ENCODE peak calls at places on chromosomes 4 and X, in ten cellular contexts. K, B, P, Z, T, F, M, S, L and N are unnamed samples.

GRCh38 chr4:146255463-146255862 is 41.1 kb downstream of the REELD1 start:
- DNase-seq in F (peak), T (no peak), Z (no peak), P (no peak), B (no peak), L (no peak), S (no peak), M (no peak), K (no peak), N (no peak)

GRCh38 chr4:56434599-56435000 is 815 bp downstream of the PPAT start:
- DNase-seq in S (no peak), M (no peak), F (peak), L (no peak), T (no peak), B (no peak), P (no peak), Z (no peak), K (no peak), N (peak)

GRCh38 chr4:15654556-15655222 is 468 bp downstream of the FBXL5 start:
- DNase-seq in S (peak), T (peak), K (peak), L (peak), M (no peak), B (peak), F (peak), P (peak), Z (peak), N (no peak)

GRCh38 chr4:38455092-38455855 is 208.7 kb upstream of the KLF3 start:
- DNase-seq in B (no peak), K (no peak), Z (no peak), T (no peak), L (no peak), M (no peak), S (no peak), F (no peak), P (no peak), N (no peak)

GRCh38 chrX:42992199-42992943 is 214.4 kb upstream of the PPP1R2C start:
- DNase-seq in T (no peak), F (no peak), Z (no peak), S (no peak), L (no peak), M (no peak), K (peak), B (no peak), P (peak), N (peak)

GRCh38 chrX:51893931-51894696 is 691 bp downstream of the MAGED1 start:
- DNase-seq in M (no peak), F (peak), S (peak), T (peak), Z (no peak), P (peak), K (peak), B (no peak), L (peak), N (no peak)

GRCh38 chrX:78123190-78123589 is 16.3 kb downstream of the TAF9B start:
- DNase-seq in B (no peak), S (no peak), T (no peak), P (peak), M (no peak), Z (no peak), K (peak), F (no peak), L (no peak), N (peak)

GRCh38 chrX:4656419-4656818 is 943.0 kb upstream of the PRKX start:
- DNase-seq in T (peak), M (no peak), F (no peak), L (no peak), K (peak), P (peak), S (no peak), Z (no peak), B (no peak), N (peak)

GRCh38 chrX:19382500-19383145 is 38.9 kb downstream of the PDHA1 start:
- DNase-seq in F (peak), S (no peak), Z (peak), L (no peak), K (peak), B (no peak), P (peak), T (peak), M (no peak), N (peak)

GRCh38 chr4:113979973-113980615 is 647 bp upstream of the ARSJ start:
- DNase-seq in K (peak), T (no peak), P (peak), S (no peak), F (peak), M (no peak), B (no peak), Z (no peak), L (no peak), N (no peak)
- TF ChIP-seq CTCF in K (no peak), T (no peak), P (no peak), S (no peak), F (no peak), M (no peak), B (no peak), Z (no peak), L (no peak), N (no peak)

DNA sequence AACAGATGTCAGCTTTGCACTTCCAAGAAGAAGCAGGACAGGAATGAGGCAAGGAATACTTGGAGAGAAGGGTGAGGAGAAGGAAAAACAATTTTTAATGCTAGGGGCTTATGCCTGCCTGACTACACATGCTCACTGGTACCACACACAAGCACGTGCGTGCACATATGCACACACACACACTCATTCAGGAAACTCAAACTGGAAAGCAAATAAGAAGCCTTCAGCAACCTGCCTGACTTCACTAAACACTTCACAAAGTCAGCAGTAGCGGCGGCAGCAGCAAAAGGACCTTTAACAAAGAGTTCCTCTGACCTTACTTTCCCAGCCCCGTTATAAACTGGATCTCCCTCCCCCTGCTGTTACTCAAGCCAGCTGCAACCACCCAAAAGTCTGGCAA is 3.4 kb downstream of the ZDHHC9 start:
- DNase-seq in K (no peak), P (no peak), B (no peak), M (no peak), F (peak), S (no peak), T (no peak), L (no peak), Z (no peak), N (no peak)
- H3K4me3 ChIP-seq in K (no peak), P (no peak), B (no peak), M (no peak), F (peak), S (no peak), T (no peak), L (no peak), Z (peak), N (no peak)

DNA sequence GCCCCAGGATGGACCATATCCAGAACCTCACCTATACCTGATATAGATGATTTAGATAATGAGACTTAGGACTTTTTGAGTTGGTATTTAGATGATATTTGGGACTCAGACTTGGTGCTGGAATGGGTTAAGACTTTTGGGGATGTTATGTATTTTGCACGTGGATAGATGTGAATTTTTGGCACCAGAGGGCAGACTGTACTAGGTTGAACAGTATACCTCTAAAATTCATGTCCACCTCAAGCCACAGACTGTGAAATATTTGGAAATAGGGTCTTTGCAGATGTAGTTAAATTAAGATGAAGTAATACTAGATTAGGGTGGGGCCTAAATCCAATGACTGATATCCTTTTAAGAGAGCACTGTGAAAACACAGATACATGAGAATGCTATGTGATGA is 15.6 kb downstream of the RBM41 start:
- DNase-seq in B (no peak), K (peak), Z (no peak), L (no peak), P (peak), S (no peak), F (peak), M (no peak), T (no peak), N (peak)
- TF ChIP-seq CTCF in B (no peak), K (peak), Z (no peak), L (no peak), P (peak), S (no peak), F (no peak), M (no peak), T (no peak), N (peak)

GRCh38 chr4:2870098-2870497 is 26.5 kb downstream of the ADD1 start:
- DNase-seq in S (no peak), B (no peak), Z (no peak), T (no peak), M (no peak), P (no peak), K (no peak), F (no peak), L (no peak), N (no peak)

GRCh38 chr4:2871466-2871865 is 27.8 kb downstream of the ADD1 start:
- DNase-seq in Z (no peak), S (no peak), P (no peak), M (no peak), K (no peak), T (no peak), B (no peak), F (no peak), L (no peak), N (no peak)

GRCh38 chr4:2867758-2868491 is 24.3 kb downstream of the ADD1 start:
- DNase-seq in S (peak), P (no peak), T (peak), K (no peak), F (peak), Z (no peak), L (peak), M (no peak), B (no peak), N (no peak)

GRCh38 chr4:2868840-2869487 is 25.3 kb downstream of the ADD1 start:
- DNase-seq in T (no peak), B (no peak), Z (no peak), K (no peak), L (no peak), M (no peak), F (no peak), P (no peak), S (no peak), N (no peak)

GRCh38 chr4:2869659-2870058 is 26.0 kb downstream of the ADD1 start:
- DNase-seq in P (no peak), L (no peak), Z (no peak), M (no peak), F (no peak), B (no peak), K (no peak), T (no peak), S (no peak), N (no peak)
- H3K4me3 ChIP-seq in P (no peak), L (no peak), Z (no peak), M (peak), F (no peak), B (no peak), K (no peak), T (no peak), S (no peak), N (no peak)

DNA sequence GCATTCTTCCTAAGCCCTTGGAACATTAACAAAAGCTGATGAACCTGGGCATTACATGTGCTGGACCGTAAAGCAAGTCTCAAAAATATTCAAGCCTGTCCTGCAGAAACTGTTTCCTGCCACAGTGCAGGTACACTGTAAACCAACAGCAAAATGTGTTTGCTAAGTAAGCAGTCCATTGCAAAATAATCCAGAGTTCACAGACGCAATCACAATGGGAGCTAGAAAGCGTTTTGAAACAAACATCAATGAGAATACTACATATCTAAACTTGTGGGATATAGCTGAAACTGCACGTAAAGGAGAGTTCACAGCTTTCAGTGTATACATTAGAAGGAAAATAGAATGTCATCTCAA is 61.6 kb downstream of the RGS12 start:
- DNase-seq in S (no peak), P (no peak), F (no peak), Z (no peak), T (no peak), M (no peak), L (no peak), K (no peak), B (no peak), N (no peak)
- TF ChIP-seq CTCF in S (no peak), P (no peak), F (no peak), Z (no peak), T (no peak), M (no peak), L (no peak), K (no peak), B (no peak), N (no peak)